ENCODE peak calls at places on chromosome 9, in eight cellular contexts. V is RWPE2, K is AG09309, I is skeletal muscle cell, S is lower lobe of right lung, N is fibroblast of lung, R is tibial artery, E is fibroblast of pulmonary artery. H is an unnamed sample.

GRCh38 chr9:100309992-100310391 is 42.8 kb downstream of the TEX10 start:
- DNase-seq in R (no peak), I (no peak), E (peak; percentile 8), N (peak; percentile 62), V (no peak), S (no peak), K (peak; percentile 13), H (no peak)

GRCh38 chr9:124791106-124791505 is 14.2 kb downstream of the OLFML2A start:
- DNase-seq in E (no peak), S (no peak), N (no peak), I (no peak), K (no peak), R (peak; percentile 34), V (peak; percentile 6), H (no peak)

GRCh38 chr9:33211695-33212393 is 28.1 kb upstream of the SPINK4 start:
- DNase-seq in E (peak; percentile 38), K (no peak), N (peak; percentile 19), R (no peak), V (no peak), S (no peak), I (no peak), H (no peak)

GRCh38 chr9:72622186-72622585 is 100.8 kb downstream of the TMC1 start:
- DNase-seq in R (no peak), N (no peak), I (no peak), K (no peak), E (no peak), S (no peak), V (no peak), H (no peak)

GRCh38 chr9:31950756-31951155 is 433.7 kb upstream of the ACO1 start:
- DNase-seq in V (no peak), I (no peak), N (no peak), R (no peak), K (no peak), E (no peak), S (no peak), H (no peak)

GRCh38 chr9:113548221-113549041 is 84.9 kb downstream of the RGS3 start:
- DNase-seq in I (no peak), K (no peak), N (peak; percentile 88), R (peak; percentile 89), S (peak; percentile 75), V (peak; percentile 25), E (peak; percentile 84), H (peak; percentile 85)

GRCh38 chr9:127899200-127899943 is at the start of gene ST6GALNAC6:
- DNase-seq in R (peak; percentile 88), I (peak; percentile 34), N (peak; percentile 71), V (no peak), K (no peak), S (peak; percentile 83), E (peak; percentile 73), H (peak; percentile 97)

GRCh38 chr9:91276513-91276912 is 85.2 kb downstream of the AUH start:
- DNase-seq in V (no peak), E (peak; percentile 39), I (no peak), S (no peak), N (no peak), K (no peak), R (no peak), H (no peak)

GRCh38 chr9:99368341-99369326 is 146.6 kb downstream of the SEC61B start:
- DNase-seq in K (no peak), I (peak; percentile 55), E (peak; percentile 45), R (peak; percentile 84), N (peak; percentile 79), S (no peak), V (no peak), H (no peak)

GRCh38 chr9:110555971-110556370 is 23.6 kb downstream of the SVEP1 start:
- DNase-seq in E (peak; percentile 98), I (peak; percentile 80), N (peak; percentile 91), S (peak; percentile 50), R (peak; percentile 76), V (no peak), K (peak; percentile 80), H (no peak)

GRCh38 chr9:110559869-110560268 is 19.7 kb downstream of the SVEP1 start:
- DNase-seq in K (no peak), R (no peak), V (no peak), N (no peak), I (no peak), S (no peak), E (no peak), H (no peak)

GRCh38 chr9:126915281-126915816 is 767 bp downstream of the RALGPS1 start:
- DNase-seq in R (peak; percentile 69), I (no peak), E (no peak), N (no peak), K (no peak), S (peak; percentile 91), V (peak; percentile 73), H (peak; percentile 92)

GRCh38 chr9:132977626-132978450 is 656 bp upstream of the GFI1B start:
- DNase-seq in N (peak; percentile 21), I (no peak), K (no peak), E (peak; percentile 49), S (peak; percentile 71), R (no peak), V (no peak), H (peak; percentile 54)

GRCh38 chr9:123816817-123817472 is 113.0 kb downstream of the DENND1A start:
- DNase-seq in V (no peak), N (no peak), K (no peak), I (no peak), E (peak; percentile 16), S (no peak), R (no peak), H (no peak)

GRCh38 chr9:85053206-85053605 is 383.7 kb downstream of the NTRK2 start:
- DNase-seq in K (no peak), I (no peak), N (peak; percentile 20), E (no peak), R (no peak), S (no peak), V (no peak), H (no peak)

GRCh38 chr9:105475302-105475701 is 27.5 kb downstream of the FSD1L start:
- DNase-seq in E (peak; percentile 48), N (peak; percentile 70), R (no peak), I (peak; percentile 24), V (no peak), K (no peak), S (no peak), H (no peak)

DNA sequence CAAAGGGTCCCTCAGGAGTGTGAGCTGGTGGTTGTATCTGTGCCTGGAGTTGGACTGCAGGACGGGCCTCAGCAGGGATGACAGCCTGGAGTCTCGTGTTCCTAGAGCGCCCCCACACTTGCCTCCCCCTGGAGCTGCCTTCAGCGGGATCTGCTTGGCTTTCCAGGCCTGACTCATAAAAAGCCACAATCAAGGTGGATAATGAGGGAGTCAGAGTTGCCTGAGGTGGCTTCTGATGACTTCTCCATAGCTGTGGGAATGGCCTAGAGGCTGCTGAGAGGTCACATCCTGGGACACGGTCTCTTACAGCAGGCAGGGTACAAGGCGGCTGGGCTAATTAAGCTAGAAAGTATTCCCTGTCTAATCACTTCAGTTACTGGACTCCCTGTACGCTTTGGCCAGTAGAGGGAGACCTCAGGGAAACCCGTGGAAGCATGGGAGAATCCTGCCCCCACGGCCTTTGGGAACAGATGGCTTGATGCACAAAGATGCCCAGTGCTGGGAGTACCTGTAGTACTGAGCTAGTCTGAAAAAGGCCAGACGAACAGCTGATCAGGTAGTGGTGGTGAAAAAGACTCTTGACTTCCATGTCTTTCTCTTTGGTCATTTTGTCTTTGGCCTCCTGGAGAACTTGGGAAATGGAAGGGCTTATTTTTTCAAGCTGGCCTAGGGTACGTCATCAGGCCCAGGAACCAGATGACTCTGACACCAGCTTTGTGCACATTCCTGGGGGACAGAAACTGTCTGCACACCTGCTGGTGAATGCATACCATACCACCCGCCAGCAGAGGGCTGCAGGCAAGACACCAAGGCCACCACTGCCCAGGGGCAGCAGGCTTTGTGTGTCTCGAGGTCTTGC is 16.1 kb upstream of the FRRS1L start:
- DNase-seq in I (no peak), R (no peak), K (no peak), V (no peak), E (peak; percentile 30), S (no peak), N (peak; percentile 35), H (no peak)
- H3K4me3 ChIP-seq in I (no peak overlapping the region), R (no peak overlapping the region), K (no peak overlapping the region), V (no peak overlapping the region), E (no peak overlapping the region), S (no peak overlapping the region), N (no peak overlapping the region), H (no peak overlapping the region)

GRCh38 chr9:34957492-34958410 is at the start of gene PHF24:
- DNase-seq in S (no peak), K (no peak), N (no peak), E (no peak), I (no peak), V (no peak), R (no peak), H (peak; percentile 76)
- H3K4me3 ChIP-seq in S (peak within 1 kb of the TSS; percentile 43), K (no peak within 1 kb of the TSS), N (peak within 1 kb of the TSS; percentile 20), E (no peak within 1 kb of the TSS), I (peak within 1 kb of the TSS; percentile 32), V (peak within 1 kb of the TSS; percentile 39), R (peak within 1 kb of the TSS; percentile 55), H (peak within 1 kb of the TSS; percentile 19)

GRCh38 chr9:107142896-107143603 is 140.0 kb upstream of the RAD23B start:
- DNase-seq in N (peak; percentile 18), E (peak; percentile 25), K (no peak), V (no peak), S (no peak), I (no peak), R (no peak), H (no peak)
- H3K4me3 ChIP-seq in N (no peak overlapping the region), E (no peak overlapping the region), K (no peak overlapping the region), V (no peak overlapping the region), S (no peak overlapping the region), I (no peak overlapping the region), R (no peak overlapping the region), H (no peak overlapping the region)

GRCh38 chr9:16673171-16673570 is 197.3 kb downstream of the BNC2 start:
- DNase-seq in R (no peak), S (no peak), I (no peak), K (no peak), N (peak; percentile 46), E (no peak), V (no peak), H (no peak)

GRCh38 chr9:16668906-16669305 is 201.6 kb downstream of the BNC2 start:
- DNase-seq in R (no peak), K (no peak), V (no peak), E (no peak), I (no peak), S (no peak), N (peak; percentile 69), H (no peak)

GRCh38 chr9:16672501-16672900 is 198.0 kb downstream of the BNC2 start:
- DNase-seq in V (no peak), S (no peak), R (no peak), N (no peak), E (no peak), I (no peak), K (no peak), H (no peak)

GRCh38 chr9:16670791-16671190 is 199.7 kb downstream of the BNC2 start:
- DNase-seq in I (no peak), S (no peak), V (no peak), E (no peak), R (no peak), N (no peak), K (no peak), H (no peak)

DNA sequence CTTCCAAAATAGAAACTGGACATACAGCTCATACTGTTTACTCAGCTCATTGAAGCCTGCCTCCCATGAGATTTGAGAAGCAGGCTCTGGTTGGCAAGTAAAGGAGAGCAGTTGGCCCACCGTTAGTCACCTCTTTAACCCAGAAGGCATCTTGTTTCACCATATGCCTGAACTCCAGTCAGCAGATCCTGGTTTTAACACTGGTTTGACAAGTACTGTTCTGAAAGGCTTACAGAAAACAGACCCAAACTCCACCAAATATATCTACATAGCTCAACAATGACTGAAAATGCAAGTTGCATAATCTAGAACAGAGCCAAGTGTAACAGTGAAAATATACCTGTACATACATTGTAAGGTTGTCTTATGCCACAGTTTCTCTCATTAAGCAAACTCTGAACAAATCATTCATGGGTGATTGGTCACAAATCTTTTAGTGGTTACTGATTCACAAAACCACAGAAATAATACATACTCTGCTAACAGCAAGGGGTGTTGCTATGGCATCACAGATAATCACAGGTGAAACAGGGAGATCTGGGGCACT is 198.8 kb downstream of the BNC2 start:
- DNase-seq in R (no peak), E (peak; percentile 67), V (no peak), I (peak; percentile 95), N (peak; percentile 86), S (no peak), K (peak; percentile 38), H (no peak)
- H3K4me3 ChIP-seq in R (no peak overlapping the region), E (no peak overlapping the region), V (no peak overlapping the region), I (no peak overlapping the region), N (no peak overlapping the region), S (no peak overlapping the region), K (no peak overlapping the region), H (no peak overlapping the region)